ENCODE peak calls at places on chromosomes 3 and 15, in four cellular contexts. U is NT2/D1; X is breast epithelium; O is CD8-positive, alpha-beta T cell. K is an unnamed sample.

GRCh38 chr3:108940568-108941285 is 13.0 kb downstream of the GUCA1C start:
- DNase-seq in O (no peak), U (no peak), X (no peak), K (no peak)

GRCh38 chr15:66701422-66702034 is 508 bp upstream of the SMAD6 start:
- DNase-seq in X (no peak), U (no peak), O (peak; percentile 14), K (peak; percentile 77)

GRCh38 chr3:80190051-80190450 is 422.3 kb upstream of the ROBO1 start:
- DNase-seq in O (no peak), X (no peak), U (no peak), K (peak; percentile 7)

GRCh38 chr3:32954506-32954905 is 3.1 kb downstream of the CCR4 start:
- DNase-seq in U (no peak), X (no peak), O (no peak), K (no peak)

GRCh38 chr15:95669146-95669922 is 661.2 kb upstream of the NR2F2 start:
- DNase-seq in U (no peak), X (no peak), O (no peak), K (peak; percentile 15)

GRCh38 chr15:57375827-57376694 is at the start of gene CGNL1:
- DNase-seq in O (no peak), X (no peak), U (no peak), K (peak; percentile 55)

GRCh38 chr3:181581651-181582050 is 130.1 kb upstream of the SOX2 start:
- DNase-seq in X (no peak), O (no peak), U (no peak), K (no peak)

GRCh38 chr3:49255112-49255511 is 21.9 kb downstream of the C3orf62 start:
- DNase-seq in O (no peak), U (no peak), X (no peak), K (no peak)

GRCh38 chr3:72301779-72302178 is 516.8 kb upstream of the PROK2 start:
- DNase-seq in U (no peak), O (no peak), X (peak; percentile 76), K (no peak)

GRCh38 chr3:178099885-178100284 is 436.4 kb upstream of the KCNMB2 start:
- DNase-seq in X (no peak), O (no peak), U (no peak), K (no peak)

GRCh38 chr15:34799825-34800168 is 4.4 kb upstream of the ACTC1 start:
- DNase-seq in X (no peak), O (no peak), U (no peak), K (no peak)

GRCh38 chr3:175270199-175270837 is 411.2 kb downstream of the NAALADL2 start:
- DNase-seq in X (no peak), O (no peak), U (no peak), K (no peak)

GRCh38 chr3:28890373-28890772 is 390.5 kb upstream of the RBMS3 start:
- DNase-seq in X (no peak), U (no peak), O (no peak), K (no peak)

GRCh38 chr3:97495896-97496295 is 268.7 kb upstream of the ARL6 start:
- DNase-seq in X (no peak), U (no peak), O (no peak), K (no peak)

GRCh38 chr3:114320251-114320650 is 26.4 kb downstream of the TIGIT start:
- DNase-seq in U (no peak), O (no peak), X (no peak), K (no peak)

GRCh38 chr3:142898346-142899213 is 9.7 kb upstream of the PCOLCE2 start:
- DNase-seq in U (no peak), X (no peak), O (no peak), K (peak; percentile 31)

GRCh38 chr3:129315386-129315991 is 36.8 kb downstream of the HMCES start:
- DNase-seq in U (no peak), X (no peak), O (peak; percentile 35), K (peak; percentile 50)

GRCh38 chr3:50257990-50258389 is 11.0 kb upstream of the SEMA3B start:
- DNase-seq in O (no peak), X (no peak), U (no peak), K (no peak)

GRCh38 chr3:28039829-28040228 is 201.6 kb upstream of the CMC1 start:
- DNase-seq in X (no peak), O (no peak), U (no peak), K (no peak)

GRCh38 chr3:87509401-87509800 is 233.0 kb upstream of the POU1F1 start:
- DNase-seq in U (peak; percentile 8), X (no peak), O (no peak), K (no peak)

GRCh38 chr3:12097972-12098371 is 60.7 kb downstream of the TIMP4 start:
- DNase-seq in O (no peak), U (no peak), X (no peak), K (no peak)

GRCh38 chr15:73822998-73823397 is 50.4 kb upstream of the TBC1D21 start:
- DNase-seq in X (no peak), U (peak; percentile 22), O (no peak), K (peak; percentile 15)

GRCh38 chr15:60077581-60078359 is 73.7 kb downstream of the FOXB1 start:
- DNase-seq in X (no peak), U (no peak), O (no peak), K (no peak)

GRCh38 chr3:62824965-62825592 is 50.1 kb downstream of the CADPS start:
- DNase-seq in X (no peak), O (no peak), U (no peak), K (no peak)

GRCh38 chr15:69973102-69973714 is 124.5 kb downstream of the TLE3 start:
- DNase-seq in U (no peak), O (peak; percentile 17), X (no peak), K (peak; percentile 25)

GRCh38 chr3:123440181-123440580 is 8.7 kb downstream of the ADCY5 start:
- DNase-seq in X (no peak), O (no peak), U (no peak), K (no peak)

GRCh38 chr3:123442125-123442524 is 6.8 kb downstream of the ADCY5 start:
- DNase-seq in X (no peak), U (no peak), O (no peak), K (no peak)

GRCh38 chr3:123444023-123444422 is 4.9 kb downstream of the ADCY5 start:
- DNase-seq in X (no peak), U (no peak), O (no peak), K (no peak)

GRCh38 chr3:123444744-123445143 is 4.1 kb downstream of the ADCY5 start:
- DNase-seq in X (no peak), U (no peak), O (no peak), K (no peak)

GRCh38 chr3:123442908-123443307 is 6.0 kb downstream of the ADCY5 start:
- DNase-seq in U (no peak), O (no peak), X (no peak), K (no peak)
- H3K4me3 ChIP-seq in U (no peak overlapping the region), O (no peak overlapping the region), X (no peak overlapping the region), K (no peak overlapping the region)

DNA sequence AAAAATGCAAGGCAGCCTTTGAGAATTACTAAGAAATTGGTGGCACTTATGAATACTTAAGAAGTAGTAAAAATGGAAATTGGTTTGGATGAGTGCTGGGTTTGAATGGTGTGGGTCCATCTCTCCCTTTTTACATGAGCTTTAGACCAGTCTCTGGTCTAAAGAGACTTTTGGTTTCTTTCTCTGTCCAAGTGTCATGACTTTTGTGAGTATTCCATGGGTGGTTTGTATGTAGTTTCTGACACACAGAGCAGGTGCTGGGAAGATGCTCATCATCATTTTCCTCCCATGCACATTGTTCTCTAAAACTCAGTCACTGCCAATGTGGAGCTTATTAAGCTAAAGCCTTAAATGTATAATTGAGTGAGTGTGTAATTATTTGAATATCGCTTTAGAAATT is 63.5 kb downstream of the KAT2B start:
- DNase-seq in X (no peak), O (no peak), U (no peak), K (no peak)
- H3K27me3 ChIP-seq in X (no peaks in the 10 kb centered on the region), O (no peaks in the 10 kb centered on the region), U (no peaks in the 10 kb centered on the region), K (no peaks in the 10 kb centered on the region)

DNA sequence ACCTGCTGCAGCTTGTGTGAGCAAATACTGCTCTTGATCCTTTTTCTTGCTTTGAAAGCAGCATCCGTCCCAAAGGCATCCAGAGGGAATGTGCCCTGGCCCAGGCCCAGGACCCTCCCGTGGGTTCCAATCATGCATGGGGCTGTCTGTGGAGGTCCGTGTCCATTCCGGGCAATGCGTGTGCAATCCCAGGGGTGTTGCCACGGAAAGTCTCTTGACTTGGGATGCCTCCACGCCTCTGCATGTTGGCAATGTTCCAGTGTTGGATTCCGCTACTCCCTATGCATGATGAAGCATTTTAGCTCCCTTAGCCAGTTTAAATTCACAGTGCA is 105.7 kb downstream of the SNRPN start:
- DNase-seq in O (no peak), X (peak; percentile 39), U (no peak), K (no peak)
- H3K36me3 ChIP-seq in O (peaks cover 89% of the 10 kb centered on the region), X (peaks cover 59% of the 10 kb centered on the region), U (peaks cover 100% of the 10 kb centered on the region), K (no peaks in the 10 kb centered on the region)

GRCh38 chr3:46097691-46098241 is 70.5 kb upstream of the XCR1 start:
- DNase-seq in O (peak; percentile 36), U (no peak), X (no peak), K (no peak)
- H3K4me3 ChIP-seq in O (no peak overlapping the region), U (no peak overlapping the region), X (no peak overlapping the region), K (no peak overlapping the region)

GRCh38 chr3:115885621-115886020 is 262.3 kb downstream of the GAP43 start:
- DNase-seq in O (no peak), X (no peak), U (peak; percentile 23), K (no peak)

GRCh38 chr3:115891237-115891636 is 267.9 kb downstream of the GAP43 start:
- DNase-seq in O (no peak), X (no peak), U (no peak), K (no peak)
- H3K27me3 ChIP-seq in O (no peaks in the 10 kb centered on the region), X (no peaks in the 10 kb centered on the region), U (no peaks in the 10 kb centered on the region), K (no peaks in the 10 kb centered on the region)

GRCh38 chr3:52268036-52268435 is 10.4 kb downstream of the WDR82 start:
- DNase-seq in O (peak; percentile 56), U (no peak), X (no peak), K (no peak)
- H3K36me3 ChIP-seq in O (peaks cover 45% of the 10 kb centered on the region), U (peaks cover 86% of the 10 kb centered on the region), X (no peaks in the 10 kb centered on the region), K (peaks cover 60% of the 10 kb centered on the region)

GRCh38 chr15:25847066-25847465 is 16.1 kb downstream of the ATP10A start:
- DNase-seq in U (no peak), O (no peak), X (no peak), K (no peak)

GRCh38 chr15:25848325-25848724 is 14.8 kb downstream of the ATP10A start:
- DNase-seq in O (no peak), U (no peak), X (no peak), K (no peak)

GRCh38 chr15:25849431-25849921 is 13.7 kb downstream of the ATP10A start:
- DNase-seq in X (no peak), O (no peak), U (no peak), K (peak; percentile 35)

GRCh38 chr15:25850154-25851111 is 12.7 kb downstream of the ATP10A start:
- DNase-seq in X (peak; percentile 76), U (peak; percentile 18), O (peak; percentile 74), K (peak; percentile 82)

DNA sequence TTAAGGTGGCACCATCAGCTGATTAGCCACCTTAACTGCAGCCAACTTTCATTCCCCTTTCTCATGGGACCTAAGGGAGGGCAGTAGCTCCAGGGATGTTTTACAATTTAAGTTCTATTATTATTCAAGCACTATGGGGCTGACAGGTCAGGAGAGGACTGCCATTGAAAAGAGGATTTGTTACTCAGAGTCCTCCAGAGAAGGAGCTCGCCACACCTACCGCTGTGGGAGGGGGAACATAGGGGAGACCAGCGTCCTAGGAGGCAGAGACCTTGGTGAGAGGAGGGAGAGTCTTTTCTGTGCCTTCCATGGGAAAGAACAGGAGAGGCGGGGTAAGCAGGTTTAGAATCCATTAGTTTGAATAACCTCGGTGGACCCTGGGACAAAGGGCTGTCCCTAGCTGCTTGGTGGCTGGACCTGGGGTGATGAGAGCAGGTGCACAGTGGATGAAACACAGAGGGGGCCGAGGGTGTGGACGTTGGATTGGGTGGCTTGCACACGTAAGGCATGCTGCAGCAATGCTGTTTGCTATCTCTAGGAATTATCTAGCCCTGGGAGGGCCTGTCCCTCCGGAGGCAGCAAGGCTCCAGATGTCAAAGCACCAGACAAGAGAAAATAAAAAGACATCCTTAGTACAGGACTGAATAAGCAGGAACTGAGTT is 14.2 kb downstream of the ATP10A start:
- DNase-seq in X (no peak), O (no peak), U (peak; percentile 28), K (no peak)
- H3K4me3 ChIP-seq in X (peak overlapping the region; percentile 38), O (peak overlapping the region; percentile 45), U (no peak overlapping the region), K (peak overlapping the region; percentile 1)